ENCODE peak calls at places on chromosomes 1 and 21, in five cellular contexts. O, U, V, R and Y are unnamed samples.

GRCh38 chr1:205009666-205010065 is 33.3 kb upstream of the CNTN2 start:
- DNase-seq in O (no peak), U (no peak), V (no peak), R (no peak), Y (no peak)

GRCh38 chr1:238664139-238664538 is 722.2 kb upstream of the CHRM3 start:
- DNase-seq in O (no peak), U (no peak), V (no peak), R (no peak), Y (no peak)

GRCh38 chr1:37159102-37159501 is 124.8 kb upstream of the GRIK3 start:
- DNase-seq in O (no peak), U (no peak), V (no peak), R (no peak), Y (no peak)

GRCh38 chr1:97392701-97393100 is 528.1 kb downstream of the DPYD start:
- DNase-seq in O (no peak), U (no peak), V (no peak), R (no peak), Y (no peak)

GRCh38 chr1:6907201-6907600 is 121.9 kb downstream of the CAMTA1 start:
- DNase-seq in O (no peak), U (no peak), V (no peak), R (no peak), Y (no peak)

GRCh38 chr1:25342846-25343245 is 4.7 kb downstream of the TMEM50A start:
- DNase-seq in O (no peak), U (no peak), V (no peak), R (no peak), Y (no peak)

GRCh38 chr21:28899744-28900143 is 92.9 kb downstream of the LTN1 start:
- DNase-seq in O (no peak), U (no peak), V (no peak), R (no peak), Y (no peak)

GRCh38 chr1:228668553-228669400 is 66.5 kb upstream of the RHOU start:
- DNase-seq in O (no peak), U (no peak), V (no peak), R (no peak), Y (no peak)

GRCh38 chr1:226128487-226129075 is 58.0 kb downstream of the ACBD3 start:
- DNase-seq in O (no peak), U (no peak), V (no peak), R (peak), Y (no peak)

GRCh38 chr21:20591294-20591693 is 406.9 kb upstream of the NCAM2 start:
- DNase-seq in O (no peak), U (no peak), V (no peak), R (no peak), Y (peak)

GRCh38 chr1:23562138-23562819 is 3.0 kb upstream of the ID3 start:
- DNase-seq in O (peak), U (no peak), V (peak), R (peak), Y (peak)

GRCh38 chr1:110243581-110243980 is 33.5 kb downstream of the KCNC4 start:
- DNase-seq in O (no peak), U (no peak), V (no peak), R (no peak), Y (no peak)

GRCh38 chr1:18396247-18396646 is 84.5 kb upstream of the KLHDC7A start:
- DNase-seq in O (no peak), U (no peak), V (no peak), R (no peak), Y (no peak)

GRCh38 chr1:37089750-37090149 is 55.4 kb upstream of the GRIK3 start:
- DNase-seq in O (no peak), U (no peak), V (no peak), R (no peak), Y (no peak)

GRCh38 chr1:15358565-15359133 is 51.0 kb upstream of the EFHD2 start:
- DNase-seq in O (no peak), U (no peak), V (no peak), R (no peak), Y (no peak)

GRCh38 chr1:201471772-201472171 is 2.8 kb upstream of the PHLDA3 start:
- DNase-seq in O (no peak), U (no peak), V (no peak), R (no peak), Y (no peak)

GRCh38 chr1:151058682-151059341 is 610 bp downstream of the CDC42SE1 start:
- DNase-seq in O (no peak), U (no peak), V (peak), R (peak), Y (no peak)

GRCh38 chr1:162892916-162893714 is 32.1 kb upstream of the CCDC190 start:
- DNase-seq in O (no peak), U (no peak), V (no peak), R (no peak), Y (no peak)